ENCODE peak calls at places on chromosomes 11 and 22, in nine cellular contexts. H is neural progenitor cell, N is MM.1S, P is OCI-LY7, I is GM23338, B is PC-3, J is GM23248, L is SK-N-SH, X is hepatocyte. R is an unnamed sample.

GRCh38 chr22:19957445-19957844 is 15.8 kb upstream of the TXNRD2 start:
- DNase-seq in P (no peak), L (peak; percentile 32), X (no peak), I (no peak), N (no peak), J (no peak), B (no peak), H (no peak), R (no peak)

GRCh38 chr11:8671242-8671641 is 11.2 kb downstream of the TRIM66 start:
- DNase-seq in J (peak; percentile 99), H (peak; percentile 97), B (peak; percentile 80), X (peak; percentile 52), I (peak; percentile 94), P (no peak), N (no peak), L (peak; percentile 32), R (no peak)

GRCh38 chr11:102279641-102280170 is 37.6 kb upstream of the BIRC3 start:
- DNase-seq in H (no peak), P (no peak), I (peak; percentile 38), J (peak; percentile 61), X (peak; percentile 50), N (peak; percentile 60), L (no peak), B (peak; percentile 63), R (no peak)

GRCh38 chr11:112961751-112962747 is 829 bp downstream of the NCAM1 start:
- DNase-seq in X (peak; percentile 28), H (peak; percentile 69), B (no peak), L (peak; percentile 73), I (peak; percentile 49), P (no peak), N (no peak), J (peak; percentile 30), R (no peak)

GRCh38 chr11:2122222-2122906 is 16.8 kb downstream of the IGF2 start:
- DNase-seq in N (peak; percentile 60), P (no peak), H (no peak), I (no peak), L (peak; percentile 41), J (no peak), B (peak; percentile 30), X (peak; percentile 58), R (no peak)

GRCh38 chr11:8016396-8016949 is 29.3 kb downstream of the EIF3F start:
- DNase-seq in N (no peak), X (no peak), B (no peak), L (no peak), J (peak; percentile 20), H (no peak), P (no peak), I (peak; percentile 81), R (no peak)

GRCh38 chr22:29816539-29816938 is 21.5 kb downstream of the ASCC2 start:
- DNase-seq in J (no peak), L (no peak), P (no peak), H (no peak), X (no peak), I (no peak), B (no peak), N (no peak), R (no peak)

GRCh38 chr11:3198815-3199214 is 19.8 kb downstream of the MRGPRG start:
- DNase-seq in J (no peak), H (no peak), B (no peak), N (no peak), L (no peak), I (no peak), X (no peak), P (no peak), R (no peak)

GRCh38 chr22:23243859-23244689 is 63.8 kb downstream of the BCR start:
- DNase-seq in J (no peak), P (no peak), N (no peak), X (no peak), H (no peak), B (no peak), L (no peak), I (no peak), R (no peak)

GRCh38 chr22:23244690-23245044 is 64.4 kb downstream of the BCR start:
- DNase-seq in X (no peak), H (no peak), J (no peak), N (no peak), I (no peak), B (no peak), P (no peak), L (no peak), R (no peak)

GRCh38 chr22:23242473-23243001 is 62.2 kb downstream of the BCR start:
- DNase-seq in B (no peak), I (peak; percentile 95), X (peak; percentile 53), P (no peak), J (no peak), L (no peak), N (no peak), H (peak; percentile 88), R (no peak)

GRCh38 chr22:23241562-23242472 is 61.5 kb downstream of the BCR start:
- DNase-seq in N (no peak), H (no peak), I (no peak), P (no peak), J (no peak), B (no peak), L (no peak), X (no peak), R (no peak)

GRCh38 chr22:23243006-23243573 is 62.8 kb downstream of the BCR start:
- DNase-seq in L (no peak), B (no peak), H (peak; percentile 86), P (no peak), X (peak; percentile 54), N (no peak), J (no peak), I (peak; percentile 96), R (no peak)
- TF ChIP-seq EZH2phosphoT487 in L (no peak), B (no peak), H (no peak), P (no peak), X (no peak), N (no peak), J (no peak), I (no peak), R (no peak)

GRCh38 chr22:49450521-49450920 is 377.2 kb downstream of the BRD1 start:
- DNase-seq in L (no peak), X (no peak), B (no peak), H (peak; percentile 60), N (no peak), P (no peak), I (no peak), J (no peak), R (no peak)

GRCh38 chr22:49449811-49450386 is 377.8 kb downstream of the BRD1 start:
- DNase-seq in J (no peak), P (no peak), H (peak; percentile 60), B (no peak), N (no peak), X (peak; percentile 30), L (no peak), I (no peak), R (no peak)

GRCh38 chr22:49449377-49449776 is 378.3 kb downstream of the BRD1 start:
- DNase-seq in J (no peak), X (no peak), H (no peak), I (no peak), L (no peak), P (no peak), N (no peak), B (no peak), R (no peak)

GRCh38 chr22:49452362-49452946 is 375.2 kb downstream of the BRD1 start:
- DNase-seq in X (no peak), L (no peak), P (no peak), N (no peak), J (no peak), I (no peak), B (no peak), H (no peak), R (no peak)

DNA sequence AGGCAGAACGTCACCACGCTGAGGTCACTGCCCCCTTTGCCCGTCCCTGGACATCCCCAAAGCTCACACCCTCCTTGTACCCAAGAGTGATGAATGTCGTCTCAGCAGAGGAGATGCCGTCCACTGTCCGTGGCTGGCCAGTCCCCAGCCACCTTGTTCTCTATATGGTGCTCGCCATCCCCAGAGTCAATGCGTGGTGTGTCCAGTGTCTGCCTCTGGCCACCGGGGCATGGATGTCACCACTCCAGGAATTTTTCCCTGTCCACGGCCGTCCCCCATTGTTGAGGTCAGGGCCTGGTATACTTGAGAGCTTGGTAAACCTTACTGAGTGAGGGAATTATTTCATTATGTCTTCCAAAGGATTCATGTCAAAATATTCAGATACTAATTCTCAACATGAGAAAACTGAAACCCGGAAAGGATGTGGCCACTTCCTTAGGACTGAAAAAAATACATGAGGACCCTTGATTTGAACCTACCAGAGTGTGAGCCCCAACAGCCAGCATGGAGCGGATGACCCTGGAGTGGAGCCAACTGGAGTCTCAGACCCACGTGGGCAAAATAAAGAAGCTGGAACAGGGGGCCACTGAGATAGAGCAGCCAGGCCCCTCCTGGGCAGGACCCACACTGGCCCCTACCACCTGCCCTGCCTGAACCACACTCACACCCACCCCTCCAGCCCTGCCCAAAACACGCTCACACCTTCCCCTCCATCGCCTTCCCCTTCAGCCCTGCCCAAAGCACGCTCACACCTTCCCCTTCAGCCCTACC is 376.4 kb downstream of the BRD1 start:
- DNase-seq in I (no peak), N (no peak), H (no peak), J (no peak), B (no peak), X (no peak), L (no peak), P (no peak), R (no peak)
- TF ChIP-seq EZH2phosphoT487 in I (no peak), N (no peak), H (no peak), J (no peak), B (no peak), X (no peak), L (no peak), P (no peak), R (no peak)

GRCh38 chr11:64334764-64335741 is 5.0 kb upstream of the CCDC88B start:
- DNase-seq in J (peak; percentile 94), I (peak; percentile 56), P (peak; percentile 83), N (no peak), X (peak; percentile 92), H (peak; percentile 51), B (peak; percentile 100), L (peak; percentile 69), R (peak; percentile 96)
- TF ChIP-seq EZH2phosphoT487 in J (no peak), I (no peak), P (no peak), N (no peak), X (no peak), H (no peak), B (no peak), L (no peak), R (no peak)

GRCh38 chr11:17894929-17895658 is 117.8 kb downstream of the SERGEF start:
- DNase-seq in B (no peak), H (no peak), J (no peak), X (no peak), N (no peak), L (peak; percentile 36), P (no peak), I (no peak), R (no peak)

GRCh38 chr11:17897495-17897894 is 115.4 kb downstream of the SERGEF start:
- DNase-seq in J (no peak), B (no peak), P (no peak), X (no peak), H (no peak), L (peak; percentile 49), N (no peak), I (no peak), R (no peak)

GRCh38 chr11:17898071-17898470 is 114.8 kb downstream of the SERGEF start:
- DNase-seq in X (no peak), I (no peak), J (no peak), L (no peak), P (no peak), N (no peak), B (no peak), H (no peak), R (no peak)

DNA sequence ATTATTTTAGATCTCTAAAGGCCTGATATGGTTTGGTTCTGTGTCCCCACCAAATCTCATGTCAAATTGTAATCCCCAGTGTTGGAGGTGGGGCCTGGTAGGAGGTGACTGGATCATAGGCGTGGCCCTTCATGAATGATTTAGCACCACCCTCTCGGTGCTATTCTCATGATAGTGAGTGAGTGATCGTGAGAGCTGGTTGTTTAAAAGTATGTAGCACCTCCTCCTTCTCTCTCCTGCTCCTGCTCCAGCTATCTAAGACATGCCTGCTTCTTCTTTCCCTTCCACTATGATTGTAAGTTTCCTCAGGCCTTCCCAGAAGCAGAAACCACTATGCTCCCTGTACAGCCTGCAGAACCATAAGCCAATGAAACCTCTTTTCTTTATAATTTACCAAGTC is 114.1 kb downstream of the SERGEF start:
- DNase-seq in N (no peak), J (peak; percentile 12), I (peak; percentile 82), L (no peak), X (no peak), B (peak; percentile 10), H (no peak), P (no peak), R (no peak)
- TF ChIP-seq EZH2phosphoT487 in N (no peak), J (no peak), I (no peak), L (no peak), X (no peak), B (no peak), H (no peak), P (no peak), R (no peak)

R was measured in HCT116.